ENCODE peak calls at places on chromosomes 12 and 14, in seven cellular contexts. One of them, this sample, is unnamed.
A peak's percentile ranks its signal among the peaks of the same experiment; 100 is the strongest.

GRCh38 chr14:81211844-81212243 is 8.9 kb downstream of the GTF2A1 start:
- DNase-seq in esophagus squamous epithelium: no peak
- DNase-seq in neuronal stem cell: no peak
- DNase-seq in naive thymus-derived CD4-positive, alpha-beta T cell: peak; percentile 5
- DNase-seq in thoracic aorta: no peak
- DNase-seq in colonic mucosa: no peak
- DNase-seq in lower lobe of right lung: no peak
- DNase-seq in this sample: no peak

GRCh38 chr12:97134495-97134894 is 227.4 kb downstream of the NEDD1 start:
- DNase-seq in esophagus squamous epithelium: no peak
- DNase-seq in neuronal stem cell: no peak
- DNase-seq in naive thymus-derived CD4-positive, alpha-beta T cell: no peak
- DNase-seq in thoracic aorta: no peak
- DNase-seq in colonic mucosa: no peak
- DNase-seq in lower lobe of right lung: no peak
- DNase-seq in this sample: no peak

GRCh38 chr12:94379479-94380113 is 80.1 kb downstream of the CEP83 start:
- DNase-seq in esophagus squamous epithelium: no peak
- DNase-seq in neuronal stem cell: no peak
- DNase-seq in naive thymus-derived CD4-positive, alpha-beta T cell: no peak
- DNase-seq in thoracic aorta: no peak
- DNase-seq in colonic mucosa: no peak
- DNase-seq in lower lobe of right lung: no peak
- DNase-seq in this sample: no peak

GRCh38 chr14:93132472-93133065 is 16.8 kb upstream of the ITPK1 start:
- DNase-seq in esophagus squamous epithelium: no peak
- DNase-seq in neuronal stem cell: no peak
- DNase-seq in naive thymus-derived CD4-positive, alpha-beta T cell: peak; percentile 13
- DNase-seq in thoracic aorta: no peak
- DNase-seq in colonic mucosa: peak; percentile 53
- DNase-seq in lower lobe of right lung: no peak
- DNase-seq in this sample: no peak

GRCh38 chr12:129776977-129777667 is 126.7 kb downstream of the TMEM132D start:
- DNase-seq in esophagus squamous epithelium: no peak
- DNase-seq in neuronal stem cell: no peak
- DNase-seq in naive thymus-derived CD4-positive, alpha-beta T cell: no peak
- DNase-seq in thoracic aorta: no peak
- DNase-seq in colonic mucosa: no peak
- DNase-seq in lower lobe of right lung: no peak
- DNase-seq in this sample: no peak

GRCh38 chr14:104112609-104113571 is 25.5 kb upstream of the KIF26A start:
- DNase-seq in esophagus squamous epithelium: no peak
- DNase-seq in neuronal stem cell: no peak
- DNase-seq in naive thymus-derived CD4-positive, alpha-beta T cell: no peak
- DNase-seq in thoracic aorta: no peak
- DNase-seq in colonic mucosa: peak; percentile 17
- DNase-seq in lower lobe of right lung: no peak
- DNase-seq in this sample: peak; percentile 51

GRCh38 chr14:51398898-51399297 is 158.9 kb downstream of the TMX1 start:
- DNase-seq in esophagus squamous epithelium: no peak
- DNase-seq in neuronal stem cell: no peak
- DNase-seq in naive thymus-derived CD4-positive, alpha-beta T cell: no peak
- DNase-seq in thoracic aorta: peak; percentile 12
- DNase-seq in colonic mucosa: no peak
- DNase-seq in lower lobe of right lung: no peak
- DNase-seq in this sample: no peak

GRCh38 chr14:57378661-57379060 is 11.7 kb upstream of the NAA30 start:
- DNase-seq in esophagus squamous epithelium: no peak
- DNase-seq in neuronal stem cell: no peak
- DNase-seq in naive thymus-derived CD4-positive, alpha-beta T cell: no peak
- DNase-seq in thoracic aorta: no peak
- DNase-seq in colonic mucosa: no peak
- DNase-seq in lower lobe of right lung: no peak
- DNase-seq in this sample: no peak

GRCh38 chr14:68249534-68250517 is 430.2 kb downstream of the RAD51B start:
- DNase-seq in esophagus squamous epithelium: no peak
- DNase-seq in neuronal stem cell: no peak
- DNase-seq in naive thymus-derived CD4-positive, alpha-beta T cell: no peak
- DNase-seq in thoracic aorta: no peak
- DNase-seq in colonic mucosa: no peak
- DNase-seq in lower lobe of right lung: no peak
- DNase-seq in this sample: no peak

GRCh38 chr14:91350813-91351507 is 66.7 kb downstream of the CCDC88C start:
- DNase-seq in esophagus squamous epithelium: no peak
- DNase-seq in neuronal stem cell: no peak
- DNase-seq in naive thymus-derived CD4-positive, alpha-beta T cell: peak; percentile 71
- DNase-seq in thoracic aorta: no peak
- DNase-seq in colonic mucosa: no peak
- DNase-seq in lower lobe of right lung: peak; percentile 20
- DNase-seq in this sample: no peak

GRCh38 chr14:101812071-101812470 is 50.6 kb downstream of the PPP2R5C start:
- DNase-seq in esophagus squamous epithelium: no peak
- DNase-seq in neuronal stem cell: no peak
- DNase-seq in naive thymus-derived CD4-positive, alpha-beta T cell: no peak
- DNase-seq in thoracic aorta: no peak
- DNase-seq in colonic mucosa: no peak
- DNase-seq in lower lobe of right lung: no peak
- DNase-seq in this sample: no peak

GRCh38 chr14:59293934-59294661 is 105.6 kb downstream of the DAAM1 start:
- DNase-seq in esophagus squamous epithelium: no peak
- DNase-seq in neuronal stem cell: no peak
- DNase-seq in naive thymus-derived CD4-positive, alpha-beta T cell: no peak
- DNase-seq in thoracic aorta: no peak
- DNase-seq in colonic mucosa: no peak
- DNase-seq in lower lobe of right lung: no peak
- DNase-seq in this sample: no peak

GRCh38 chr14:49893309-49894213 is 679 bp downstream of the ARF6 start:
- DNase-seq in esophagus squamous epithelium: no peak
- DNase-seq in neuronal stem cell: peak; percentile 29
- DNase-seq in naive thymus-derived CD4-positive, alpha-beta T cell: peak; percentile 79
- DNase-seq in thoracic aorta: peak; percentile 13
- DNase-seq in colonic mucosa: peak; percentile 57
- DNase-seq in lower lobe of right lung: peak; percentile 86
- DNase-seq in this sample: peak; percentile 49

GRCh38 chr12:29741342-29742241 is 42.1 kb downstream of the TMTC1 start:
- DNase-seq in esophagus squamous epithelium: no peak
- DNase-seq in neuronal stem cell: no peak
- DNase-seq in naive thymus-derived CD4-positive, alpha-beta T cell: no peak
- DNase-seq in thoracic aorta: no peak
- DNase-seq in colonic mucosa: no peak
- DNase-seq in lower lobe of right lung: no peak
- DNase-seq in this sample: no peak

GRCh38 chr12:10207136-10207535 is 5.5 kb upstream of the GABARAPL1 start:
- DNase-seq in esophagus squamous epithelium: no peak
- DNase-seq in neuronal stem cell: no peak
- DNase-seq in naive thymus-derived CD4-positive, alpha-beta T cell: no peak
- DNase-seq in thoracic aorta: no peak
- DNase-seq in colonic mucosa: no peak
- DNase-seq in lower lobe of right lung: no peak
- DNase-seq in this sample: no peak

GRCh38 chr12:42447371-42447786 is 121.4 kb downstream of the PPHLN1 start:
- DNase-seq in esophagus squamous epithelium: no peak
- DNase-seq in neuronal stem cell: no peak
- DNase-seq in naive thymus-derived CD4-positive, alpha-beta T cell: no peak
- DNase-seq in thoracic aorta: no peak
- DNase-seq in colonic mucosa: no peak
- DNase-seq in lower lobe of right lung: no peak
- DNase-seq in this sample: no peak

GRCh38 chr14:23640524-23641141 is 4.5 kb downstream of the DHRS2 start:
- DNase-seq in esophagus squamous epithelium: no peak
- DNase-seq in neuronal stem cell: no peak
- DNase-seq in naive thymus-derived CD4-positive, alpha-beta T cell: no peak
- DNase-seq in thoracic aorta: no peak
- DNase-seq in colonic mucosa: peak; percentile 47
- DNase-seq in lower lobe of right lung: no peak
- DNase-seq in this sample: no peak

GRCh38 chr12:100499416-100499815 is 25.8 kb downstream of the NR1H4 start:
- DNase-seq in esophagus squamous epithelium: no peak
- DNase-seq in neuronal stem cell: no peak
- DNase-seq in naive thymus-derived CD4-positive, alpha-beta T cell: no peak
- DNase-seq in thoracic aorta: no peak
- DNase-seq in colonic mucosa: no peak
- DNase-seq in lower lobe of right lung: no peak
- DNase-seq in this sample: no peak

GRCh38 chr14:22822017-22822618 is 6.9 kb upstream of the SLC7A7 start:
- DNase-seq in esophagus squamous epithelium: no peak
- DNase-seq in neuronal stem cell: no peak
- DNase-seq in naive thymus-derived CD4-positive, alpha-beta T cell: no peak
- DNase-seq in thoracic aorta: no peak
- DNase-seq in colonic mucosa: no peak
- DNase-seq in lower lobe of right lung: no peak
- DNase-seq in this sample: no peak

GRCh38 chr12:86264451-86265328 is 8.5 kb upstream of the MGAT4C start:
- DNase-seq in esophagus squamous epithelium: no peak
- DNase-seq in neuronal stem cell: no peak
- DNase-seq in naive thymus-derived CD4-positive, alpha-beta T cell: no peak
- DNase-seq in thoracic aorta: no peak
- DNase-seq in colonic mucosa: peak; percentile 35
- DNase-seq in lower lobe of right lung: peak; percentile 77
- DNase-seq in this sample: no peak

GRCh38 chr14:75604979-75605825 is 26.8 kb downstream of the FLVCR2 start:
- DNase-seq in esophagus squamous epithelium: no peak
- DNase-seq in neuronal stem cell: no peak
- DNase-seq in naive thymus-derived CD4-positive, alpha-beta T cell: no peak
- DNase-seq in thoracic aorta: no peak
- DNase-seq in colonic mucosa: no peak
- DNase-seq in lower lobe of right lung: no peak
- DNase-seq in this sample: peak; percentile 41

GRCh38 chr12:75954076-75954475 is 77.5 kb downstream of the PHLDA1 start:
- DNase-seq in esophagus squamous epithelium: no peak
- DNase-seq in neuronal stem cell: no peak
- DNase-seq in naive thymus-derived CD4-positive, alpha-beta T cell: no peak
- DNase-seq in thoracic aorta: no peak
- DNase-seq in colonic mucosa: no peak
- DNase-seq in lower lobe of right lung: no peak
- DNase-seq in this sample: no peak

GRCh38 chr12:70839544-70839943 is 81.0 kb downstream of the PTPRR start:
- DNase-seq in esophagus squamous epithelium: no peak
- DNase-seq in neuronal stem cell: no peak
- DNase-seq in naive thymus-derived CD4-positive, alpha-beta T cell: no peak
- DNase-seq in thoracic aorta: no peak
- DNase-seq in colonic mucosa: no peak
- DNase-seq in lower lobe of right lung: no peak
- DNase-seq in this sample: no peak

GRCh38 chr12:9221476-9221875 is 13.3 kb upstream of the PZP start:
- DNase-seq in esophagus squamous epithelium: no peak
- DNase-seq in neuronal stem cell: no peak
- DNase-seq in naive thymus-derived CD4-positive, alpha-beta T cell: no peak
- DNase-seq in thoracic aorta: no peak
- DNase-seq in colonic mucosa: no peak
- DNase-seq in lower lobe of right lung: no peak
- DNase-seq in this sample: no peak

DNA sequence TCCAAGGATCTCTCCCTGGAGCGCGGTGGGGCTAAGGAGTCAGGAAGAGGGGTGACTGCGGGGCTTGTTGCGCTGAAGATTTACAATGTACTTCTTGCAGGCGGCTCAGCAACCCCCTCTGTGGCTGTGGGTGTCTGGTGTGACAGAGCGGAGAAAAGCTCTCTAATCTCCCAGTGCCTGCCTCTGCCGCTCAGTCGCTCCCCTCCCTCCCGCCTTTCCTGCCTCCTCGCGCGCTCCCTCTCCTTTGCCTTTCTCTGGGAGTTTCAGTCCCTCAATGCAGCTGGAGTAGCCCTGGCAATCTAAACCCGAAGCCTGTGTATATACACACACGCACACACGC is 799 bp upstream of the TRHDE start:
- DNase-seq in esophagus squamous epithelium: no peak
- DNase-seq in neuronal stem cell: peak; percentile 68
- DNase-seq in naive thymus-derived CD4-positive, alpha-beta T cell: no peak
- DNase-seq in thoracic aorta: no peak
- DNase-seq in colonic mucosa: peak; percentile 16
- DNase-seq in lower lobe of right lung: no peak
- DNase-seq in this sample: no peak
- H3K27me3 ChIP-seq in esophagus squamous epithelium: peaks cover 8% of the 10 kb centered on the region
- H3K27me3 ChIP-seq in neuronal stem cell: peaks cover 12% of the 10 kb centered on the region
- H3K27me3 ChIP-seq in naive thymus-derived CD4-positive, alpha-beta T cell: no peaks in the 10 kb centered on the region
- H3K27me3 ChIP-seq in thoracic aorta: no peaks in the 10 kb centered on the region
- H3K27me3 ChIP-seq in colonic mucosa: peaks cover 34% of the 10 kb centered on the region
- H3K27me3 ChIP-seq in lower lobe of right lung: peaks cover 32% of the 10 kb centered on the region
- H3K27me3 ChIP-seq in this sample: no peaks in the 10 kb centered on the region

GRCh38 chr14:43140453-43140852 is 1366.6 kb downstream of the FSCB start:
- DNase-seq in esophagus squamous epithelium: no peak
- DNase-seq in neuronal stem cell: no peak
- DNase-seq in naive thymus-derived CD4-positive, alpha-beta T cell: no peak
- DNase-seq in thoracic aorta: no peak
- DNase-seq in colonic mucosa: no peak
- DNase-seq in lower lobe of right lung: no peak
- DNase-seq in this sample: no peak

GRCh38 chr14:43141636-43142191 is 1365.4 kb downstream of the FSCB start:
- DNase-seq in esophagus squamous epithelium: no peak
- DNase-seq in neuronal stem cell: no peak
- DNase-seq in naive thymus-derived CD4-positive, alpha-beta T cell: no peak
- DNase-seq in thoracic aorta: no peak
- DNase-seq in colonic mucosa: no peak
- DNase-seq in lower lobe of right lung: no peak
- DNase-seq in this sample: no peak

GRCh38 chr14:43132441-43132840 is 1374.6 kb downstream of the FSCB start:
- DNase-seq in esophagus squamous epithelium: no peak
- DNase-seq in neuronal stem cell: no peak
- DNase-seq in naive thymus-derived CD4-positive, alpha-beta T cell: no peak
- DNase-seq in thoracic aorta: no peak
- DNase-seq in colonic mucosa: no peak
- DNase-seq in lower lobe of right lung: no peak
- DNase-seq in this sample: no peak

GRCh38 chr14:43135877-43136411 is 1371.1 kb downstream of the FSCB start:
- DNase-seq in esophagus squamous epithelium: no peak
- DNase-seq in neuronal stem cell: no peak
- DNase-seq in naive thymus-derived CD4-positive, alpha-beta T cell: no peak
- DNase-seq in thoracic aorta: no peak
- DNase-seq in colonic mucosa: no peak
- DNase-seq in lower lobe of right lung: no peak
- DNase-seq in this sample: no peak
- H3K27me3 ChIP-seq in esophagus squamous epithelium: no peaks in the 10 kb centered on the region
- H3K27me3 ChIP-seq in neuronal stem cell: no peaks in the 10 kb centered on the region
- H3K27me3 ChIP-seq in naive thymus-derived CD4-positive, alpha-beta T cell: no peaks in the 10 kb centered on the region
- H3K27me3 ChIP-seq in thoracic aorta: no peaks in the 10 kb centered on the region
- H3K27me3 ChIP-seq in colonic mucosa: no peaks in the 10 kb centered on the region
- H3K27me3 ChIP-seq in lower lobe of right lung: no peaks in the 10 kb centered on the region
- H3K27me3 ChIP-seq in this sample: no peaks in the 10 kb centered on the region

GRCh38 chr12:52814710-52815155 is 817 bp upstream of the KRT4 start:
- DNase-seq in esophagus squamous epithelium: no peak
- DNase-seq in neuronal stem cell: no peak
- DNase-seq in naive thymus-derived CD4-positive, alpha-beta T cell: no peak
- DNase-seq in thoracic aorta: no peak
- DNase-seq in colonic mucosa: no peak
- DNase-seq in lower lobe of right lung: no peak
- DNase-seq in this sample: no peak
- H3K27me3 ChIP-seq in esophagus squamous epithelium: no peaks in the 10 kb centered on the region
- H3K27me3 ChIP-seq in neuronal stem cell: peaks cover 9% of the 10 kb centered on the region
- H3K27me3 ChIP-seq in naive thymus-derived CD4-positive, alpha-beta T cell: no peaks in the 10 kb centered on the region
- H3K27me3 ChIP-seq in thoracic aorta: no peaks in the 10 kb centered on the region
- H3K27me3 ChIP-seq in colonic mucosa: no peaks in the 10 kb centered on the region
- H3K27me3 ChIP-seq in lower lobe of right lung: peaks cover 35% of the 10 kb centered on the region
- H3K27me3 ChIP-seq in this sample: peaks cover 13% of the 10 kb centered on the region

DNA sequence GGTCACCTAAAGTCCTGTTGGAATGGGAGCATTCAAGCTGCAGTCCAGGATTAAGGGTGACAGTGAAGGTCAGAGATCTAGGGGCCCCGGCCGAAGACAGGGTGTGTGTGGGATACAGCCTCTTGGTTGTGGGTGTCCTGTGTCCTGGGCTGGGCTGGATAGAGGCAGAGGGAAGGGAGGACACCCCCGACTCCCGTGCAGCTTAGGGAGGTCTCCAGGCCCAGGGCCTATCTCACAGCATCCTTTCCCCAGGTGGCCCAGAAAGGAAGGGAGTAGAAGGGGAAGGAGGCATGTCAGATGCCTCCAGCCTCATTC is 10.2 kb upstream of the CALCOCO1 start:
- DNase-seq in esophagus squamous epithelium: no peak
- DNase-seq in neuronal stem cell: no peak
- DNase-seq in naive thymus-derived CD4-positive, alpha-beta T cell: no peak
- DNase-seq in thoracic aorta: no peak
- DNase-seq in colonic mucosa: no peak
- DNase-seq in lower lobe of right lung: no peak
- DNase-seq in this sample: no peak
- H3K27me3 ChIP-seq in esophagus squamous epithelium: peaks cover 12% of the 10 kb centered on the region
- H3K27me3 ChIP-seq in neuronal stem cell: peaks cover 90% of the 10 kb centered on the region
- H3K27me3 ChIP-seq in naive thymus-derived CD4-positive, alpha-beta T cell: peaks cover 4% of the 10 kb centered on the region
- H3K27me3 ChIP-seq in thoracic aorta: no peaks in the 10 kb centered on the region
- H3K27me3 ChIP-seq in colonic mucosa: peaks cover 29% of the 10 kb centered on the region
- H3K27me3 ChIP-seq in lower lobe of right lung: peaks cover 56% of the 10 kb centered on the region
- H3K27me3 ChIP-seq in this sample: peaks cover 27% of the 10 kb centered on the region

This sample was measured in tibial artery.